ENCODE peak calls at places on chromosomes 11 and 22, in eight cellular contexts. N is iris pigment epithelial cell, Z is NCI-H2107, S is M059J, B is hypothalamus, Y is HEK293T, C is fibroblast of the aortic adventitia, D is hippocampal formation. F is an unnamed sample.

GRCh38 chr11:9231848-9232177 is 33.3 kb downstream of the DENND5A start:
- DNase-seq in D (peak; percentile 13), Z (no peak), C (peak; percentile 80), S (peak; percentile 47), N (peak; percentile 64), B (no peak), Y (no peak), F (no peak)

GRCh38 chr22:31089101-31090100 is 8.3 kb downstream of the SMTN start:
- DNase-seq in N (no peak), C (peak; percentile 53), B (no peak), Z (no peak), Y (peak; percentile 77), S (no peak), D (peak; percentile 33), F (no peak)

GRCh38 chr11:104339383-104339831 is 175.5 kb upstream of the PDGFD start:
- DNase-seq in Z (no peak), N (no peak), S (no peak), B (no peak), C (no peak), D (no peak), Y (no peak), F (no peak)

GRCh38 chr22:45009881-45010531 is at the start of gene PHF21B:
- DNase-seq in S (peak; percentile 3), B (peak; percentile 76), Z (no peak), D (peak; percentile 50), N (peak; percentile 17), C (peak; percentile 15), Y (peak; percentile 87), F (peak; percentile 14)

GRCh38 chr11:124079631-124080318 is 35.5 kb upstream of the VWA5A start:
- DNase-seq in Z (no peak), C (no peak), B (no peak), S (no peak), Y (no peak), N (no peak), D (no peak), F (no peak)

GRCh38 chr22:38353701-38354100 is 36.5 kb upstream of the CSNK1E start:
- DNase-seq in Y (no peak), Z (no peak), S (no peak), B (no peak), N (no peak), C (no peak), D (no peak), F (no peak)

GRCh38 chr11:133964946-133965632 is 8.3 kb upstream of the IGSF9B start:
- DNase-seq in N (peak; percentile 16), S (peak; percentile 68), Z (no peak), B (no peak), Y (no peak), D (peak; percentile 18), C (peak; percentile 35), F (no peak)

GRCh38 chr11:117985953-117986887 is at the start of gene IL10RA:
- DNase-seq in N (peak; percentile 66), B (peak; percentile 38), Y (peak; percentile 93), D (peak; percentile 70), C (peak; percentile 10), S (no peak), Z (peak; percentile 52), F (no peak)

GRCh38 chr22:29224121-29224858 is 18.6 kb downstream of the EMID1 start:
- DNase-seq in B (no peak), Y (no peak), Z (no peak), D (no peak), S (no peak), N (no peak), C (no peak), F (no peak)

GRCh38 chr11:65399845-65400244 is 13.4 kb downstream of the FRMD8 start:
- DNase-seq in C (no peak), Y (no peak), N (no peak), Z (no peak), S (no peak), D (no peak), B (no peak), F (no peak)

GRCh38 chr11:116693206-116694016 is 79.4 kb downstream of the BUD13 start:
- DNase-seq in Y (no peak), D (no peak), Z (no peak), N (no peak), C (peak; percentile 8), B (no peak), S (no peak), F (no peak)

GRCh38 chr22:35987487-35987886 is 41.1 kb downstream of the RBFOX2 start:
- DNase-seq in N (peak; percentile 38), Y (no peak), D (no peak), S (no peak), B (no peak), C (no peak), Z (no peak), F (peak; percentile 82)

GRCh38 chr22:31083377-31083768 is 2.3 kb downstream of the SMTN start:
- DNase-seq in B (no peak), Z (no peak), S (no peak), D (no peak), Y (no peak), N (no peak), C (no peak), F (no peak)

GRCh38 chr11:14362613-14363012 is 3.6 kb upstream of the RRAS2 start:
- DNase-seq in Z (no peak), S (no peak), N (no peak), Y (no peak), D (no peak), B (no peak), C (no peak), F (no peak)

GRCh38 chr11:35162795-35163194 is 23.8 kb downstream of the CD44 start:
- DNase-seq in D (no peak), N (no peak), Y (no peak), Z (no peak), B (no peak), S (peak; percentile 64), C (no peak), F (no peak)

GRCh38 chr11:56396047-56396446 is 16.4 kb upstream of the OR5AL1 start:
- DNase-seq in N (no peak), D (no peak), B (no peak), Z (no peak), S (no peak), C (no peak), Y (no peak), F (no peak)

GRCh38 chr11:84594602-84595001 is 1032.5 kb downstream of the DLG2 start:
- DNase-seq in B (no peak), Z (no peak), Y (no peak), N (no peak), S (no peak), C (no peak), D (no peak), F (no peak)

GRCh38 chr22:26053737-26054316 is 115.4 kb upstream of the SEZ6L start:
- DNase-seq in Y (no peak), Z (no peak), S (no peak), N (no peak), C (no peak), D (no peak), B (no peak), F (no peak)

GRCh38 chr11:107998761-107999160 is 9.9 kb upstream of the CUL5 start:
- DNase-seq in B (no peak), S (peak; percentile 20), Z (no peak), N (peak; percentile 40), C (peak; percentile 22), D (no peak), Y (no peak), F (no peak)

GRCh38 chr11:37946155-37946766 is 1348.2 kb upstream of the RAG2 start:
- DNase-seq in D (no peak), B (no peak), Z (no peak), Y (no peak), N (peak; percentile 61), C (peak; percentile 41), S (peak; percentile 18), F (no peak)

GRCh38 chr11:912266-912665 is 1.7 kb upstream of the CHID1 start:
- DNase-seq in C (no peak), Y (no peak), S (no peak), Z (no peak), N (no peak), D (no peak), B (no peak), F (no peak)

GRCh38 chr22:37267661-37268413 is 14.5 kb upstream of the CYTH4 start:
- DNase-seq in Z (no peak), N (peak; percentile 18), S (no peak), C (no peak), B (no peak), D (no peak), Y (no peak), F (no peak)

GRCh38 chr22:30313527-30314385 is 13.0 kb downstream of the TBC1D10A start:
- DNase-seq in D (no peak), B (no peak), N (no peak), S (peak; percentile 50), C (no peak), Z (no peak), Y (no peak), F (no peak)